ENCODE peak calls at places on chromosomes 6 and 20, in five cellular contexts. P is HL-60, Q is heart right ventricle, B is retinal pigment epithelial cell, C is ascending aorta. K is an unnamed sample.

GRCh38 chr6:7672066-7673062 is 53.5 kb upstream of the BMP6 start:
- DNase-seq in P (no peak), Q (no peak), B (peak; percentile 26), C (no peak), K (no peak)

GRCh38 chr20:48812600-48813445 is 15.0 kb downstream of the PREX1 start:
- DNase-seq in P (no peak), Q (no peak), B (no peak), C (no peak), K (no peak)

GRCh38 chr6:14585689-14586088 is 468.1 kb downstream of the CD83 start:
- DNase-seq in P (no peak), Q (no peak), B (no peak), C (no peak), K (no peak)

GRCh38 chr6:51790946-51791345 is 296.5 kb downstream of the PKHD1 start:
- DNase-seq in P (no peak), Q (no peak), B (no peak), C (no peak), K (no peak)

GRCh38 chr20:62143976-62144825 is 632 bp downstream of the SS18L1 start:
- DNase-seq in P (peak; percentile 68), Q (peak; percentile 60), B (no peak), C (no peak), K (no peak)

GRCh38 chr6:44735631-44735963 is 348.1 kb downstream of the CDC5L start:
- DNase-seq in P (no peak), Q (no peak), B (no peak), C (no peak), K (peak; percentile 64)

GRCh38 chr20:10432079-10432478 is 1.9 kb downstream of the MKKS start:
- DNase-seq in P (no peak), Q (no peak), B (no peak), C (no peak), K (no peak)

GRCh38 chr6:139369568-139370046 is 4.8 kb downstream of the CITED2 start:
- DNase-seq in P (peak; percentile 61), Q (no peak), B (no peak), C (no peak), K (peak; percentile 46)

GRCh38 chr6:150627601-150628012 is 27.9 kb downstream of the PLEKHG1 start:
- DNase-seq in P (no peak), Q (no peak), B (no peak), C (no peak), K (no peak)

GRCh38 chr20:17863209-17863576 is 105.4 kb downstream of the SNX5 start:
- DNase-seq in P (no peak), Q (no peak), B (no peak), C (no peak), K (no peak)

GRCh38 chr6:42294759-42295158 is 77.1 kb upstream of the MRPS10 start:
- DNase-seq in P (no peak), Q (no peak), B (no peak), C (no peak), K (peak; percentile 76)

GRCh38 chr6:13914346-13914745 is 10.4 kb upstream of the RNF182 start:
- DNase-seq in P (no peak), Q (no peak), B (no peak), C (no peak), K (no peak)

GRCh38 chr20:63628246-63628975 is 1.5 kb upstream of the GMEB2 start:
- DNase-seq in P (peak; percentile 92), Q (peak; percentile 75), B (no peak), C (no peak), K (no peak)

GRCh38 chr6:53306819-53307347 is 41.9 kb downstream of the ELOVL5 start:
- DNase-seq in P (no peak), Q (no peak), B (peak; percentile 67), C (no peak), K (peak; percentile 98)

GRCh38 chr20:16664031-16664430 is 65.8 kb upstream of the SNRPB2 start:
- DNase-seq in P (no peak), Q (no peak), B (no peak), C (no peak), K (no peak)

GRCh38 chr20:5989539-5989938 is 39.1 kb downstream of the MCM8 start:
- DNase-seq in P (no peak), Q (no peak), B (no peak), C (no peak), K (no peak)

GRCh38 chr6:31655349-31656237 is at the start of gene APOM:
- DNase-seq in P (no peak), Q (no peak), B (no peak), C (no peak), K (peak; percentile 67)

GRCh38 chr20:5114403-5114802 is 5.4 kb downstream of the PCNA start:
- DNase-seq in P (no peak), Q (no peak), B (no peak), C (no peak), K (no peak)

GRCh38 chr6:163182696-163183095 is 231.8 kb upstream of the QKI start:
- DNase-seq in P (no peak), Q (no peak), B (no peak), C (no peak), K (no peak)

GRCh38 chr6:163181666-163182180 is 232.8 kb upstream of the QKI start:
- DNase-seq in P (no peak), Q (no peak), B (no peak), C (no peak), K (no peak)

GRCh38 chr6:163179061-163179460 is 235.5 kb upstream of the QKI start:
- DNase-seq in P (no peak), Q (no peak), B (no peak), C (no peak), K (no peak)

GRCh38 chr6:163179721-163180120 is 234.8 kb upstream of the QKI start:
- DNase-seq in P (no peak), Q (no peak), B (no peak), C (no peak), K (no peak)

GRCh38 chr6:163180874-163181541 is 233.5 kb upstream of the QKI start:
- DNase-seq in P (peak; percentile 71), Q (peak; percentile 83), B (no peak), C (peak; percentile 37), K (peak; percentile 23)
- TF ChIP-seq CTCF in P (peak; percentile 39), Q (peak; percentile 74), B (peak; percentile 85), C (peak; percentile 42), K (peak; percentile 91)

GRCh38 chr20:20864346-20865096 is 152.1 kb upstream of the RALGAPA2 start:
- DNase-seq in P (no peak), Q (no peak), B (no peak), C (no peak), K (no peak)
- TF ChIP-seq CTCF in P (no peak), Q (no peak), B (no peak), C (no peak), K (peak; percentile 64)

GRCh38 chr6:105005446-105005845 is 48.5 kb downstream of the LIN28B start:
- DNase-seq in P (peak; percentile 9), Q (no peak), B (no peak), C (no peak), K (no peak)
- TF ChIP-seq CTCF in P (no peak), Q (no peak), B (no peak), C (no peak), K (no peak)

DNA sequence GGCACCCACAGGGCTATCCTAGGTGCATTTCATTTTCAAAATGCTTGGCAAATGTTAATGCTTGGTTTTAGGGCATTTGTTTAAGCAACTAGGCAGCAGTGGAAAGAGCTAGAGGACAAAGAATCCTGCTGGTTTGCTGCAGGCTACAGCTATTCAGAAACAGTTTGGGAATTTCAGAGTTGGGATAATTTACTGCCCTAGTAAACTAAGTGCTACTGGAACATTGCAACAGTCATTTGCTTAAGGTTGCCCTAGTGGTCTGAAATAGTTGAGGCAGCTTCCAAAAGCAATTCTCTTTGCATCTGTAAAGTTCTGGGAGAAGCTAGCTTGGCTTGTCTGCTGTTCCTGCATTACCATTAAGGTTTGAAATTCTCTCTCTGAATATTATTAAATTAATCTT is 312.7 kb downstream of the LAMA2 start:
- DNase-seq in P (no peak), Q (no peak), B (no peak), C (no peak), K (no peak)
- TF ChIP-seq CTCF in P (no peak), Q (no peak), B (no peak), C (no peak), K (peak; percentile 7)

GRCh38 chr20:37446286-37447032 is 74.6 kb upstream of the NNAT start:
- DNase-seq in P (no peak), Q (no peak), B (no peak), C (no peak), K (no peak)
- TF ChIP-seq CTCF in P (no peak), Q (no peak), B (no peak), C (no peak), K (no peak)

DNA sequence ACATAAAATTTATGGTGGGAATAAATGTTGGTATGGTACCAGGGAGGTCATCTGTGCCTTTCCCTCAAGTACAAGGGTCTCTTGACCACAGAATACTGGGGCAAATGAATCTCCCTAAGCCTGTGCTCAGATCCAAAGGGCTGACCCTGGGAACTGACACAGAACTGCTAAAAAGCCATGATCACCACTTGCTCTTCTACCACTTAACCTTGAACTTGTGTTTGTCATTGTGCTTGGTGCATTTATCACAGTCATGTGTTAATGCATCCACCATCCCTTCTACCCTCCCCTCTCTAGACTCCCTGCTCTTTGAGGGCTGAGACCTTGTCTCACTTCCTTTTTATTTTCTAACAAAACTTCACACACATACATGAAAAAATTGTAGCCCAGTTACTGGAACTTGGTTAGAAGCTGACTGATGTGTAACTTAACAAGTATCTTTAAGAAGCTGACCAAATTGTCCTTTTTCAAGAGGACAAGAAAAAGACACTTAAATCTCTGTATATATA is 46.1 kb upstream of the PBOV1 start:
- DNase-seq in P (no peak), Q (no peak), B (no peak), C (no peak), K (no peak)
- TF ChIP-seq CTCF in P (no peak), Q (no peak), B (no peak), C (no peak), K (no peak)

DNA sequence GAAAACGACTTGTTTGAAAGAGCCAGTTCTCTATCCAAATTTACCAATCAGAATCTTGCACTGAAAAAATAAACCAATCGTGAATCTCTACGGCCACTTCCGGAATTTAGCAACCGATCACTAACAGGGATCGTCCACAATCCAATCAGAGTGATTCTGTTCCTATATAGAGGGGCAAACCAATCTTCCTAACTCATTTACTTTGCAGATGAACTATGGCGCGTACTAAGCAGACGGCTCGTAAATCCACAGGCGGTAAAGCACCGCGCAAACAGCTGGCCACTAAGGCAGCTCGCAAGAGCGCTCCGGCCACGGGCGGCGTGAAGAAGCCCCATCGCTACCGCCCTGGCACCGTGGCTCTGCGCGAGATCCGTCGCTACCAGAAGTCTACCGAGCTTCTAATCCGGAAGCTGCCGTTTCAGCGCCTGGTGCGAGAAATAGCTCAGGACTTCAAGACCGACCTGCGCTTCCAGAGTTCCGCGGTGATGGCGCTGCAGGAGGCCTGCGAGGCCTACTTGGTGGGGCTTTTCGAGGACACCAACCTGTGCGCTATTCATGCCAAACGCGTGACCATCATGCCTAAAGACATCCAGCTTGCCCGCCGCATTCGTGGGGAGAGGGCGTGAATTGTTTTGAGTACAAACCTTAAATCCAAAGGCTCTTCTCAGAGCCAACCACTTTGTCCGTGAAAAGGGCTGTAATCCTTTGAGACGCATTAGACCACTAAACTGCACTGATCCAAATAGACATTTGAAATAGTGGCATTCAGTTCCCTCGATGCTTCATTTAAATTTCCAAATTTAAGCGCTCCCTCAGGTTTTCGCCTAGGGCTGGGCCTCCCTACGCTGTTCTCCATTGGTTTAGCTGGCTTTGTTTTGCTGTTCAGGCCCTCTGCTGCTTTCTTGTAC is 138.0 kb downstream of the HFE start:
- DNase-seq in P (no peak), Q (no peak), B (peak; percentile 83), C (no peak), K (no peak)
- TF ChIP-seq CTCF in P (no peak), Q (no peak), B (peak; percentile 43), C (no peak), K (no peak)

GRCh38 chr20:46093531-46093930 is 3.8 kb upstream of the NCOA5 start:
- DNase-seq in P (no peak), Q (no peak), B (no peak), C (no peak), K (no peak)
- TF ChIP-seq CTCF in P (no peak), Q (no peak), B (no peak), C (no peak), K (peak; percentile 32)

K was measured in epithelial cell of proximal tubule.